ENCODE peak calls at places on chromosomes 7 and 10, in eight cellular contexts. S is T-helper 2 cell; N is CD4-positive, alpha-beta memory T cell; J is Caki2; K is psoas muscle; F is NCI-H345; R is ovary; Q is COLO829. P is an unnamed sample.

GRCh38 chr7:76314042-76314721 is 11.7 kb downstream of the HSPB1 start:
- DNase-seq in S (peak; percentile 94), J (peak; percentile 89), N (peak; percentile 94), F (peak; percentile 93), Q (peak; percentile 91), K (peak; percentile 95), R (peak; percentile 97), P (peak; percentile 81)

GRCh38 chr7:88789480-88790064 is 6.0 kb downstream of the TEX47 start:
- DNase-seq in R (no peak), J (peak; percentile 8), S (no peak), N (peak; percentile 15), F (no peak), Q (peak; percentile 35), K (no peak), P (peak; percentile 22)

GRCh38 chr7:2012044-2012900 is 220.5 kb downstream of the MAD1L1 start:
- DNase-seq in J (no peak), R (peak; percentile 10), N (no peak), Q (no peak), S (no peak), F (no peak), K (peak; percentile 5), P (no peak)

GRCh38 chr10:36781570-36781969 is 343.8 kb upstream of the ANKRD30A start:
- DNase-seq in K (no peak), J (no peak), N (no peak), Q (no peak), F (no peak), S (no peak), R (no peak), P (no peak)

GRCh38 chr7:86939197-86939814 is 120.1 kb downstream of the ELAPOR2 start:
- DNase-seq in R (peak; percentile 28), Q (peak; percentile 40), J (peak; percentile 22), K (no peak), F (peak; percentile 69), N (peak; percentile 62), S (no peak), P (peak; percentile 52)

GRCh38 chr10:61464461-61465215 is 11.5 kb upstream of the TMEM26 start:
- DNase-seq in F (no peak), N (no peak), R (no peak), S (no peak), K (no peak), J (no peak), Q (no peak), P (peak; percentile 8)

GRCh38 chr7:6613706-6614105 is 1.7 kb upstream of the ZNF853 start:
- DNase-seq in N (no peak), S (no peak), F (no peak), Q (no peak), K (no peak), J (no peak), R (no peak), P (no peak)

GRCh38 chr10:99337911-99338310 is 8.8 kb downstream of the CNNM1 start:
- DNase-seq in S (no peak), F (no peak), R (no peak), J (no peak), K (no peak), Q (no peak), N (no peak), P (no peak)

GRCh38 chr10:13016886-13017285 is 15.4 kb upstream of the CCDC3 start:
- DNase-seq in R (no peak), Q (no peak), J (no peak), F (no peak), K (no peak), N (no peak), S (no peak), P (no peak)

GRCh38 chr7:28060371-28060950 is 120.1 kb downstream of the JAZF1 start:
- DNase-seq in Q (no peak), J (no peak), K (no peak), S (no peak), N (no peak), F (no peak), R (no peak), P (no peak)

GRCh38 chr10:49651039-49651835 is 28.2 kb upstream of the C10orf53 start:
- DNase-seq in R (no peak), J (no peak), S (no peak), F (no peak), N (no peak), Q (no peak), K (no peak), P (no peak)

GRCh38 chr7:1312098-1313070 is 79.7 kb downstream of the UNCX start:
- DNase-seq in N (no peak), F (no peak), J (no peak), Q (no peak), K (no peak), S (no peak), R (no peak), P (no peak)

GRCh38 chr7:137682596-137682995 is 164.2 kb downstream of the DGKI start:
- DNase-seq in S (no peak), R (no peak), F (no peak), N (no peak), J (peak; percentile 58), K (no peak), Q (no peak), P (no peak)

GRCh38 chr10:87979847-87980246 is 116.4 kb downstream of the PTEN start:
- DNase-seq in K (no peak), F (no peak), R (no peak), S (no peak), J (no peak), N (no peak), Q (no peak), P (no peak)

GRCh38 chr10:116741391-116742351 is 695 bp downstream of the HSPA12A start:
- DNase-seq in R (peak; percentile 67), J (no peak), S (no peak), Q (no peak), K (peak; percentile 37), N (no peak), F (no peak), P (no peak)

GRCh38 chr7:28032738-28033380 is 147.7 kb downstream of the JAZF1 start:
- DNase-seq in R (no peak), F (no peak), N (no peak), S (no peak), J (no peak), Q (no peak), K (no peak), P (no peak)

GRCh38 chr10:46545861-46546590 is 10.4 kb downstream of the GPRIN2 start:
- DNase-seq in K (peak; percentile 3), J (no peak), F (no peak), N (no peak), Q (no peak), R (no peak), S (no peak), P (no peak)

GRCh38 chr7:130959743-130960207 is 225.8 kb upstream of the KLF14 start:
- DNase-seq in R (no peak), F (no peak), Q (peak; percentile 93), K (no peak), S (no peak), J (peak; percentile 52), N (no peak), P (peak; percentile 83)

GRCh38 chr7:17939670-17940301 is 508 bp downstream of the SNX13 start:
- DNase-seq in F (peak; percentile 59), N (no peak), Q (no peak), S (peak; percentile 29), R (peak; percentile 38), J (peak; percentile 69), K (peak; percentile 60), P (peak; percentile 28)

GRCh38 chr7:106425017-106425719 is 140.4 kb upstream of the NAMPT start:
- DNase-seq in S (peak; percentile 63), N (peak; percentile 23), R (peak; percentile 86), K (peak; percentile 49), F (peak; percentile 27), J (peak; percentile 83), Q (peak; percentile 96), P (peak; percentile 95)

GRCh38 chr7:151018421-151019129 is 5.7 kb downstream of the ATG9B start:
- DNase-seq in Q (no peak), K (no peak), R (no peak), F (peak; percentile 57), N (peak; percentile 61), J (no peak), S (no peak), P (no peak)

GRCh38 chr7:151076863-151077704 is 3.5 kb downstream of the FASTK start:
- DNase-seq in J (peak; percentile 33), R (peak; percentile 22), F (no peak), N (no peak), S (no peak), Q (no peak), K (no peak), P (no peak)

GRCh38 chr7:29270979-29271658 is 76.5 kb downstream of the CHN2 start:
- DNase-seq in N (no peak), Q (no peak), S (no peak), K (no peak), R (no peak), J (no peak), F (no peak), P (no peak)

GRCh38 chr7:23276381-23276780 is 22.8 kb upstream of the MALSU1 start:
- DNase-seq in J (no peak), Q (no peak), F (no peak), S (no peak), K (no peak), R (no peak), N (no peak), P (no peak)

GRCh38 chr10:97676770-97677581 is 10.1 kb downstream of the AVPI1 start:
- DNase-seq in K (no peak), R (no peak), J (peak; percentile 37), F (peak; percentile 37), N (peak; percentile 56), S (peak; percentile 10), Q (peak; percentile 47), P (no peak)

GRCh38 chr7:106126170-106126938 is 14.2 kb upstream of the SYPL1 start:
- DNase-seq in N (peak; percentile 46), K (no peak), Q (peak; percentile 57), R (no peak), F (peak; percentile 47), J (no peak), S (no peak), P (peak; percentile 31)

GRCh38 chr7:28355553-28356319 is 56.6 kb upstream of the CREB5 start:
- DNase-seq in Q (no peak), F (peak; percentile 98), J (no peak), S (no peak), K (no peak), R (no peak), N (no peak), P (no peak)

GRCh38 chr10:23293145-23293724 is 51.4 kb downstream of the C10orf67 start:
- DNase-seq in K (no peak), N (peak; percentile 16), R (no peak), S (peak; percentile 9), Q (peak; percentile 14), J (peak; percentile 25), F (no peak), P (peak; percentile 29)

GRCh38 chr7:49308787-49309186 is 384.4 kb downstream of the CDC14C start:
- DNase-seq in Q (no peak), J (no peak), R (no peak), N (no peak), F (no peak), S (no peak), K (no peak), P (no peak)

GRCh38 chr10:71893920-71894319 is 42.9 kb upstream of the PSAP start:
- DNase-seq in F (no peak), R (no peak), S (no peak), K (no peak), Q (no peak), N (no peak), J (no peak), P (no peak)

GRCh38 chr10:84012831-84013458 is 126.4 kb upstream of the GHITM start:
- DNase-seq in F (no peak), J (no peak), K (no peak), R (no peak), N (no peak), S (no peak), Q (no peak), P (no peak)